ENCODE peak calls at places on chromosomes 7 and 10, in seven cellular contexts. X is K562, W is breast epithelium, I is fibroblast of lung, S is cardiac muscle cell, O is psoas muscle, C is heart left ventricle. E is an unnamed sample. For H3K36me3, the result is how much of the 10 kb centered on the place peaks cover.

GRCh38 chr10:101085846-101086245 is 24.1 kb downstream of the KAZALD1 start:
- DNase-seq in X (no peak), W (no peak), I (no peak), S (no peak), O (no peak), C (no peak), E (no peak)

GRCh38 chr7:81447351-81447952 is 322.4 kb downstream of the HGF start:
- DNase-seq in X (no peak), W (no peak), I (peak), S (peak), O (no peak), C (no peak), E (no peak)

GRCh38 chr7:134645478-134645877 is 1.2 kb upstream of the BPGM start:
- DNase-seq in X (no peak), W (no peak), I (no peak), S (no peak), O (no peak), C (no peak), E (no peak)

GRCh38 chr10:14562615-14563214 is 212.0 kb downstream of the FAM107B start:
- DNase-seq in X (no peak), W (no peak), I (no peak), S (no peak), O (no peak), C (no peak), E (no peak)

GRCh38 chr10:101292194-101293006 is 61.6 kb upstream of the BTRC start:
- DNase-seq in X (peak), W (no peak), I (peak), S (peak), O (peak), C (peak), E (peak)

GRCh38 chr10:80468806-80469421 is 14.8 kb downstream of the TSPAN14 start:
- DNase-seq in X (no peak), W (no peak), I (no peak), S (no peak), O (no peak), C (no peak), E (no peak)

GRCh38 chr7:103811997-103812396 is 177.5 kb downstream of the RELN start:
- DNase-seq in X (no peak), W (no peak), I (no peak), S (no peak), O (no peak), C (no peak), E (no peak)

GRCh38 chr7:2299131-2299829 is 15.0 kb downstream of the SNX8 start:
- DNase-seq in X (no peak), W (no peak), I (peak), S (no peak), O (no peak), C (peak), E (peak)

GRCh38 chr7:93945756-93946540 is 24.4 kb downstream of the GNG11 start:
- DNase-seq in X (no peak), W (no peak), I (peak), S (no peak), O (no peak), C (no peak), E (no peak)

GRCh38 chr10:10500941-10501340 is 516.7 kb upstream of the CELF2 start:
- DNase-seq in X (no peak), W (no peak), I (peak), S (no peak), O (no peak), C (no peak), E (no peak)

GRCh38 chr7:2680792-2681490 is 7.1 kb upstream of the AMZ1 start:
- DNase-seq in X (peak), W (peak), I (peak), S (peak), O (peak), C (peak), E (peak)

GRCh38 chr10:79137404-79137803 is 68.6 kb downstream of the ZMIZ1 start:
- DNase-seq in X (no peak), W (no peak), I (peak), S (no peak), O (no peak), C (no peak), E (no peak)

GRCh38 chr7:151251926-151252835 is 3.7 kb upstream of the SMARCD3 start:
- DNase-seq in X (peak), W (no peak), I (peak), S (peak), O (peak), C (peak), E (peak)

GRCh38 chr7:157576415-157576814 is 239.6 kb downstream of the DNAJB6 start:
- DNase-seq in X (no peak), W (no peak), I (no peak), S (no peak), O (no peak), C (no peak), E (no peak)

GRCh38 chr7:150520145-150520544 is 5.5 kb downstream of the GIMAP7 start:
- DNase-seq in X (no peak), W (no peak), I (no peak), S (no peak), O (no peak), C (no peak), E (no peak)

GRCh38 chr10:99232357-99232999 is 3.2 kb downstream of the HPSE2 start:
- DNase-seq in X (no peak), W (no peak), I (no peak), S (peak), O (peak), C (no peak), E (no peak)

GRCh38 chr10:71998840-71999194 is 34.6 kb downstream of the CHST3 start:
- DNase-seq in X (no peak), W (no peak), I (peak), S (no peak), O (peak), C (peak), E (peak)

GRCh38 chr7:15396210-15397158 is 165.3 kb downstream of the AGMO start:
- DNase-seq in X (no peak), W (no peak), I (no peak), S (no peak), O (no peak), C (no peak), E (no peak)

GRCh38 chr7:132257253-132257652 is 319.0 kb downstream of the PLXNA4 start:
- DNase-seq in X (no peak), W (no peak), I (peak), S (no peak), O (no peak), C (no peak), E (no peak)

GRCh38 chr10:33698028-33698427 is 363.6 kb upstream of the NRP1 start:
- DNase-seq in X (no peak), W (no peak), I (no peak), S (no peak), O (no peak), C (no peak), E (no peak)

GRCh38 chr7:71625534-71625933 is 493.6 kb downstream of the GALNT17 start:
- DNase-seq in X (no peak), W (no peak), I (no peak), S (no peak), O (no peak), C (no peak), E (no peak)

GRCh38 chr10:32163774-32164148 is 107.5 kb upstream of the KIF5B start:
- DNase-seq in X (no peak), W (no peak), I (no peak), S (no peak), O (no peak), C (no peak), E (no peak)

GRCh38 chr10:20888620-20889337 is 8.3 kb downstream of the NEBL start:
- DNase-seq in X (no peak), W (no peak), I (no peak), S (no peak), O (no peak), C (no peak), E (no peak)

GRCh38 chr10:62443866-62444265 is 69.7 kb downstream of the ZNF365 start:
- DNase-seq in X (no peak), W (no peak), I (no peak), S (no peak), O (no peak), C (no peak), E (no peak)

DNA sequence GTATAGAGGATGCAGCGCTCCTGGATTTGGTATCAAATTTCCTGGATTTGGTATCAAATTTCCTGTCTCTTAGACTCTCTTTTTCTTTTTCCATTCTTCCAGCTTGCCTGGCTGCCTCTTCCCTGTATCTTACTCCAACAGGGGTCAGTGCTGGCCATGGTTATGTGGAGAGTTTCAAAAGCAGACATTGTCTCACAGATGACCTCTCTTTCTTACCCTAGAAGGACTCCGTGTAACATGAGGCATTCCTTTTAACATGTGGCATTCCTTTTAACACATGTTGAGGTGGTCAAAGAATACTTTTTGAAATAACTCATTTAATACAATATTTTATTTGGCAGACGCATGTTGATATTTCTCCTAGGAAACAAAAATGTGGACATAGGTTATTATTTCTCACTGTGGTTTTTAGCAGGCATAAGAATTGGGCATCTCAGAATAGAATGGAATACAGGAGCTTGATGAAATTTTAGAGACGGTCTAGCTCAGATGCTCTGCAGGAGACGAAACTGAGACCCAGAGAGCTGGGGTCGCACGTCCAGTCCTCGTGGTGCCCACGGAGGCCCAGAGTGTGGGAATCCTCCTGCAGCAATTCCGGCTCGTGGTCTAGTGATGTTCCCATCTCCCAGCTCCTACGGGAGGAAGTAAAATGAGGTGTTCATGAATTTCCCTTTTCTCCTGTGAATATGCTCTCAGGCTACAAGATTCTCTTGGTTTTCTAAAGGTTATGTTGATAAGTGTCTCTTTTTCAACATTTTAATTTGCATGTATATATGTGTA is 59.6 kb upstream of the PITRM1 start:
- DNase-seq in X (no peak), W (no peak), I (peak), S (no peak), O (no peak), C (no peak), E (no peak)
- TF ChIP-seq CTCF in X (no peak), W (no peak), I (peak), S (peak), O (no peak), C (no peak), E (no peak)

GRCh38 chr7:44678096-44678467 is 70.6 kb upstream of the ZMIZ2 start:
- DNase-seq in X (no peak), W (no peak), I (peak), S (no peak), O (no peak), C (no peak), E (no peak)
- H3K36me3 ChIP-seq in X (half or more), W (under half), I (under half), S (under half), O (under half), C (half or more), E (half or more)

GRCh38 chr10:118106426-118106825 is 59.7 kb upstream of the RAB11FIP2 start:
- DNase-seq in X (peak), W (no peak), I (peak), S (peak), O (no peak), C (peak), E (peak)
- TF ChIP-seq CTCF in X (peak), W (no peak), I (peak), S (peak), O (peak), C (peak), E (peak)

DNA sequence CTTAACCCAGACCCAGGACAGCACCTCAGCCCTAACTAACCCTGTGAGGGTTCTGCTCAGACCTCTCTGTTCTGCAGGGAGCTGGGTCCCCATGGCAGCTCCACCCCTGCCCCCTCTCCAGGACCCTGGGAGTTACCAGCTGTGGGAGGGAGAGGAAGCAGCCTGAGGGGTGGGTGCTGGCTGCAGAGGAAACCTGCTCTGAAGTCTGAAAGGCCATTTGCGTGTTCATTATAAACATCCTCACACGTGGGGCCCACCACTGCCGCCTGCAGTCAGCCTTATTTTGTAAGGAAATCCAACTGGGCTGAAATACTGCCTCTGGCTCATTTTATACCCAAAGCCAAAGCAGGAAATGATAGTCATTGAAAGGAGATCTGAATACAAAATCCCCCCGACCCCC is 195.7 kb downstream of the TCERG1L start:
- DNase-seq in X (no peak), W (no peak), I (no peak), S (no peak), O (no peak), C (no peak), E (no peak)
- H3K36me3 ChIP-seq in X (under half), W (under half), I (under half), S (under half), O (under half), C (under half), E (under half)

GRCh38 chr10:24953350-24954074 is 1.1 kb upstream of the PRTFDC1 start:
- DNase-seq in X (no peak), W (no peak), I (peak), S (no peak), O (peak), C (no peak), E (peak)

GRCh38 chr10:24950439-24950838 is 2.0 kb downstream of the PRTFDC1 start:
- DNase-seq in X (peak), W (no peak), I (no peak), S (no peak), O (no peak), C (no peak), E (no peak)

GRCh38 chr10:24951201-24952145 is 933 bp downstream of the PRTFDC1 start:
- DNase-seq in X (peak), W (no peak), I (peak), S (peak), O (no peak), C (peak), E (no peak)

GRCh38 chr10:24952146-24952700 is at the start of gene PRTFDC1:
- DNase-seq in X (peak), W (no peak), I (peak), S (no peak), O (peak), C (peak), E (peak)

GRCh38 chr10:24952701-24953349 is 419 bp upstream of the PRTFDC1 start:
- DNase-seq in X (peak), W (no peak), I (peak), S (peak), O (peak), C (peak), E (peak)
- TF ChIP-seq CTCF in X (peak), W (no peak), I (no peak), S (no peak), O (peak), C (peak), E (peak)

DNA sequence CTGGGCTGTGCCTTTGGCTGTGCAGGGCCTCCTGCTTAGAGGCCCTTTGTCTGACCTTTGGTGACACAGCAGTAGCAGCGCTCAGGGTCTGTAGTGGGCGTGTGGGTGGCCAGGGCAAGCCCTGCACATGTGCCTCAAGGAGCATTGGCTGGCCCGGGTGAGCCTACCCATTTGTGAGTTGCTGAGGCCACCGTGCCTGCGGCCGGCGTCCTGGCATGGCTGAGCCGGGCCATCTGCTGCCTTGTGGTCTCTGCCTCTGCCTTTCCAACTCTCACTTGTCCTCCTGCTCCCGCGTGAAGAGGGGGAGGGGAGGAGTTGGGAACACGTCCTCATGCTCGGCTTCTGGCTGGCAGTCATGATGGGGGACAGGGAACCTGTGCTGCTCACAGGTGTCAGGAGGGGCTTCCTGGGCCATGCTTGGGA is 9.2 kb upstream of the ORAI2 start:
- DNase-seq in X (no peak), W (no peak), I (no peak), S (no peak), O (no peak), C (no peak), E (no peak)
- H3K36me3 ChIP-seq in X (half or more), W (under half), I (under half), S (under half), O (under half), C (half or more), E (under half)

DNA sequence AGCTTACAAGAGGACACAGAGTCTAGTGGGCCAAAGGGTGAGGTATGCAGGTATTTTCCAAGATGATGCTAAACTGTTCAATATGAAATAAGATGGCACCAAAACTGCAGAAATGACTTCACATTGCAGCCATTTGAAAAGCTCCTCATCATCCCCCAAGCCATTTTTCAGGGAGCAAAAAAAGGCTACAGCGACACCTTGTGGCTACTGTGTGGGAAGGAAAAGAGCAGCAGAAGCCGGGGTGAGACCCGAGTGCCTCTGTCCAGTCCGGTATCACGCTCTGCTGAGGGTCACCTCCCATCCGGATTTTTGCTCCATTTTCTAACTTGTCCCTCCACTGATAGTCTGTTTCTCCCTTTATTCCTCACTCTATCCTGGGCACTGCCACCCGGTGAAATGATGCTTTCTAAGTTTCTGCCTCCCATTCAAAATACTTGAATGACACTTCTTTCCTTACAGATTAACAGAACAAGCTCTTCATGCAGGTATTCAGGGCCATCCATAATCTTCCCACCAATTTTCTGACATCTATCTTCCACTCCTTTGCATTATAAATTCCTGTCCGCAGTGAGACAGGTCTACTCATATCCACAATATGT is 220.2 kb downstream of the DGKI start:
- DNase-seq in X (peak), W (no peak), I (peak), S (peak), O (no peak), C (peak), E (no peak)
- TF ChIP-seq CTCF in X (peak), W (peak), I (peak), S (peak), O (peak), C (peak), E (peak)